ENCODE peak calls at places on chromosomes 2 and 18, in ten cellular contexts. One of them, this sample, is unnamed.

GRCh38 chr18:7035807-7036206 is 81.8 kb downstream of the LAMA1 start:
- DNase-seq in esophagus muscularis mucosa: no peak
- DNase-seq in A549: no peak
- DNase-seq in HepG2: no peak
- DNase-seq in stomach: no peak
- DNase-seq in tibial nerve: no peak
- DNase-seq in sigmoid colon: no peak
- DNase-seq in upper lobe of left lung: no peak
- DNase-seq in transverse colon: no peak
- DNase-seq in suprapubic skin: no peak
- DNase-seq in this sample: no peak

GRCh38 chr2:36235877-36236276 is 119.7 kb upstream of the CRIM1 start:
- DNase-seq in esophagus muscularis mucosa: no peak
- DNase-seq in A549: no peak
- DNase-seq in HepG2: no peak
- DNase-seq in stomach: no peak
- DNase-seq in tibial nerve: no peak
- DNase-seq in sigmoid colon: no peak
- DNase-seq in upper lobe of left lung: no peak
- DNase-seq in transverse colon: no peak
- DNase-seq in suprapubic skin: no peak
- DNase-seq in this sample: no peak

GRCh38 chr2:85728883-85729824 is 24.6 kb upstream of the ATOH8 start:
- DNase-seq in esophagus muscularis mucosa: peak
- DNase-seq in A549: peak
- DNase-seq in HepG2: peak
- DNase-seq in stomach: peak
- DNase-seq in tibial nerve: peak
- DNase-seq in sigmoid colon: peak
- DNase-seq in upper lobe of left lung: peak
- DNase-seq in transverse colon: peak
- DNase-seq in suprapubic skin: peak
- DNase-seq in this sample: peak

GRCh38 chr2:230660294-230661060 is 52.2 kb upstream of the CAB39 start:
- DNase-seq in esophagus muscularis mucosa: no peak
- DNase-seq in A549: no peak
- DNase-seq in HepG2: peak
- DNase-seq in stomach: peak
- DNase-seq in tibial nerve: peak
- DNase-seq in sigmoid colon: peak
- DNase-seq in upper lobe of left lung: no peak
- DNase-seq in transverse colon: peak
- DNase-seq in suprapubic skin: no peak
- DNase-seq in this sample: no peak

GRCh38 chr2:48240912-48241311 is 289.0 kb upstream of the STON1 start:
- DNase-seq in esophagus muscularis mucosa: no peak
- DNase-seq in A549: no peak
- DNase-seq in HepG2: no peak
- DNase-seq in stomach: no peak
- DNase-seq in tibial nerve: no peak
- DNase-seq in sigmoid colon: no peak
- DNase-seq in upper lobe of left lung: no peak
- DNase-seq in transverse colon: no peak
- DNase-seq in suprapubic skin: no peak
- DNase-seq in this sample: no peak

GRCh38 chr18:4403836-4404235 is 51.3 kb downstream of the DLGAP1 start:
- DNase-seq in esophagus muscularis mucosa: no peak
- DNase-seq in A549: no peak
- DNase-seq in HepG2: no peak
- DNase-seq in stomach: no peak
- DNase-seq in tibial nerve: no peak
- DNase-seq in sigmoid colon: no peak
- DNase-seq in upper lobe of left lung: no peak
- DNase-seq in transverse colon: no peak
- DNase-seq in suprapubic skin: no peak
- DNase-seq in this sample: no peak

GRCh38 chr18:55839350-55839749 is 251.4 kb upstream of the TCF4 start:
- DNase-seq in esophagus muscularis mucosa: no peak
- DNase-seq in A549: no peak
- DNase-seq in HepG2: no peak
- DNase-seq in stomach: no peak
- DNase-seq in tibial nerve: no peak
- DNase-seq in sigmoid colon: no peak
- DNase-seq in upper lobe of left lung: no peak
- DNase-seq in transverse colon: no peak
- DNase-seq in suprapubic skin: no peak
- DNase-seq in this sample: no peak

GRCh38 chr18:272650-273049 is 4.8 kb upstream of the THOC1 start:
- DNase-seq in esophagus muscularis mucosa: no peak
- DNase-seq in A549: no peak
- DNase-seq in HepG2: no peak
- DNase-seq in stomach: no peak
- DNase-seq in tibial nerve: no peak
- DNase-seq in sigmoid colon: no peak
- DNase-seq in upper lobe of left lung: no peak
- DNase-seq in transverse colon: no peak
- DNase-seq in suprapubic skin: no peak
- DNase-seq in this sample: no peak

GRCh38 chr2:190701586-190701985 is 52.7 kb downstream of the NAB1 start:
- DNase-seq in esophagus muscularis mucosa: no peak
- DNase-seq in A549: no peak
- DNase-seq in HepG2: no peak
- DNase-seq in stomach: no peak
- DNase-seq in tibial nerve: no peak
- DNase-seq in sigmoid colon: no peak
- DNase-seq in upper lobe of left lung: no peak
- DNase-seq in transverse colon: no peak
- DNase-seq in suprapubic skin: no peak
- DNase-seq in this sample: no peak

GRCh38 chr2:190711069-190711468 is 62.2 kb downstream of the NAB1 start:
- DNase-seq in esophagus muscularis mucosa: no peak
- DNase-seq in A549: no peak
- DNase-seq in HepG2: no peak
- DNase-seq in stomach: no peak
- DNase-seq in tibial nerve: no peak
- DNase-seq in sigmoid colon: no peak
- DNase-seq in upper lobe of left lung: no peak
- DNase-seq in transverse colon: no peak
- DNase-seq in suprapubic skin: no peak
- DNase-seq in this sample: no peak

GRCh38 chr2:190707726-190708125 is 58.8 kb downstream of the NAB1 start:
- DNase-seq in esophagus muscularis mucosa: no peak
- DNase-seq in A549: no peak
- DNase-seq in HepG2: no peak
- DNase-seq in stomach: no peak
- DNase-seq in tibial nerve: no peak
- DNase-seq in sigmoid colon: no peak
- DNase-seq in upper lobe of left lung: no peak
- DNase-seq in transverse colon: no peak
- DNase-seq in suprapubic skin: no peak
- DNase-seq in this sample: no peak

DNA sequence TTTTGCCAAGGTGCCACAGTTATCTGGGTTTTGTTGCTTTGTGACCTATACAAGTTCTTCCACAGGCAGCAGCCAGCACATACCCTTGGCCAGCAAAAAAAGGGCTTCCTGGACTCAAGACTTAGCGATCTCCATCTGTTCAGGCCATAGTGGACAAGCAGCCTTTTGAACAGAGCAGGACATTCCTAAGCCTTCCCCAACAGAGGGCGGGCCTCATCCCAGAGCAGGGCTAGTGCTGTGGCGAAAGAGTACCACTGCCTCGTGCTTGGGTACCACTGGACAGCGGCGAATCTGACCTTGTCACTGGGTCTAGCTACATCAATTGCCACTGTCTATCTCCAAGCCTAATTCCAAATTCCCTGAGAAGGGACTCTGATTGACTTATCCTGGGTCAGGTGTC is 56.4 kb downstream of the NAB1 start:
- DNase-seq in esophagus muscularis mucosa: no peak
- DNase-seq in A549: no peak
- DNase-seq in HepG2: no peak
- DNase-seq in stomach: no peak
- DNase-seq in tibial nerve: no peak
- DNase-seq in sigmoid colon: no peak
- DNase-seq in upper lobe of left lung: no peak
- DNase-seq in transverse colon: no peak
- DNase-seq in suprapubic skin: no peak
- DNase-seq in this sample: no peak
- TF ChIP-seq EP300 in esophagus muscularis mucosa: no peak
- TF ChIP-seq EP300 in A549: no peak
- TF ChIP-seq EP300 in HepG2: no peak
- TF ChIP-seq EP300 in stomach: no peak
- TF ChIP-seq EP300 in tibial nerve: no peak
- TF ChIP-seq EP300 in sigmoid colon: no peak
- TF ChIP-seq EP300 in upper lobe of left lung: no peak
- TF ChIP-seq EP300 in transverse colon: no peak
- TF ChIP-seq EP300 in suprapubic skin: no peak
- TF ChIP-seq EP300 in this sample: no peak

GRCh38 chr18:63152791-63153190 is 166.8 kb downstream of the BCL2 start:
- DNase-seq in esophagus muscularis mucosa: no peak
- DNase-seq in A549: no peak
- DNase-seq in HepG2: no peak
- DNase-seq in stomach: no peak
- DNase-seq in tibial nerve: no peak
- DNase-seq in sigmoid colon: no peak
- DNase-seq in upper lobe of left lung: no peak
- DNase-seq in transverse colon: no peak
- DNase-seq in suprapubic skin: no peak
- DNase-seq in this sample: no peak

GRCh38 chr18:63152096-63152495 is 167.5 kb downstream of the BCL2 start:
- DNase-seq in esophagus muscularis mucosa: no peak
- DNase-seq in A549: no peak
- DNase-seq in HepG2: no peak
- DNase-seq in stomach: no peak
- DNase-seq in tibial nerve: no peak
- DNase-seq in sigmoid colon: no peak
- DNase-seq in upper lobe of left lung: no peak
- DNase-seq in transverse colon: no peak
- DNase-seq in suprapubic skin: no peak
- DNase-seq in this sample: no peak

GRCh38 chr18:63150326-63150725 is 169.2 kb downstream of the BCL2 start:
- DNase-seq in esophagus muscularis mucosa: no peak
- DNase-seq in A549: no peak
- DNase-seq in HepG2: no peak
- DNase-seq in stomach: no peak
- DNase-seq in tibial nerve: no peak
- DNase-seq in sigmoid colon: no peak
- DNase-seq in upper lobe of left lung: no peak
- DNase-seq in transverse colon: no peak
- DNase-seq in suprapubic skin: no peak
- DNase-seq in this sample: no peak

GRCh38 chr18:63149200-63149587 is 170.4 kb downstream of the BCL2 start:
- DNase-seq in esophagus muscularis mucosa: no peak
- DNase-seq in A549: no peak
- DNase-seq in HepG2: no peak
- DNase-seq in stomach: no peak
- DNase-seq in tibial nerve: no peak
- DNase-seq in sigmoid colon: no peak
- DNase-seq in upper lobe of left lung: peak
- DNase-seq in transverse colon: no peak
- DNase-seq in suprapubic skin: no peak
- DNase-seq in this sample: no peak

DNA sequence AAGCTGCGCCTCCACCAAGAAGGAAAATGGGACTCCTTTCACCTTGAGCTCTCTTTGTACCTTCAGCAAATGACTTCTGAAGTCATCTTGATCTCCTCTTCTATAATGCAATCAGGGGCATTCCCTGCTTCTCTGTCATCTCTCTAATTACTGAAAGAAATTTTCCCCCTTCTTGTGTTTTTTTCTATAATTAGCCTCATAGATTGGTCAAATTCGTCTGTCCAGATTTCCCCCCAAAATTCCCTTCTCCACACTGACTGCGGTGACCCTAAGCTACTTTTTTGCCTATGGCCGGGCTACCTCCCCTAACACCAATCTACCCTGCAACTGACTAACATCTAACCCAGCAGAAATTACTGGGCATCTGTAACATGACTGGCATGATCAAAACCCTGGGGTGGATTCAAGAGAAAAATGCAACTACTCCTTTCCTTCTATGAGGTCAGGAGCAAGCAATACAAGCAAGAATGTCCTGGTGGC is 168.6 kb downstream of the BCL2 start:
- DNase-seq in esophagus muscularis mucosa: no peak
- DNase-seq in A549: no peak
- DNase-seq in HepG2: no peak
- DNase-seq in stomach: no peak
- DNase-seq in tibial nerve: no peak
- DNase-seq in sigmoid colon: no peak
- DNase-seq in upper lobe of left lung: no peak
- DNase-seq in transverse colon: no peak
- DNase-seq in suprapubic skin: no peak
- DNase-seq in this sample: no peak
- TF ChIP-seq POLR2A in esophagus muscularis mucosa: no peak
- TF ChIP-seq POLR2A in A549: no peak
- TF ChIP-seq POLR2A in HepG2: no peak
- TF ChIP-seq POLR2A in stomach: no peak
- TF ChIP-seq POLR2A in tibial nerve: no peak
- TF ChIP-seq POLR2A in sigmoid colon: no peak
- TF ChIP-seq POLR2A in upper lobe of left lung: no peak
- TF ChIP-seq POLR2A in transverse colon: no peak
- TF ChIP-seq POLR2A in suprapubic skin: no peak
- TF ChIP-seq POLR2A in this sample: no peak

GRCh38 chr2:237227190-237227988 is 141.7 kb downstream of the COPS8 start:
- DNase-seq in esophagus muscularis mucosa: no peak
- DNase-seq in A549: peak
- DNase-seq in HepG2: no peak
- DNase-seq in stomach: no peak
- DNase-seq in tibial nerve: no peak
- DNase-seq in sigmoid colon: no peak
- DNase-seq in upper lobe of left lung: no peak
- DNase-seq in transverse colon: no peak
- DNase-seq in suprapubic skin: no peak
- DNase-seq in this sample: no peak

GRCh38 chr2:237222178-237222577 is 136.5 kb downstream of the COPS8 start:
- DNase-seq in esophagus muscularis mucosa: no peak
- DNase-seq in A549: no peak
- DNase-seq in HepG2: no peak
- DNase-seq in stomach: no peak
- DNase-seq in tibial nerve: no peak
- DNase-seq in sigmoid colon: no peak
- DNase-seq in upper lobe of left lung: no peak
- DNase-seq in transverse colon: no peak
- DNase-seq in suprapubic skin: no peak
- DNase-seq in this sample: no peak

GRCh38 chr2:237221443-237221842 is 135.8 kb downstream of the COPS8 start:
- DNase-seq in esophagus muscularis mucosa: no peak
- DNase-seq in A549: no peak
- DNase-seq in HepG2: no peak
- DNase-seq in stomach: no peak
- DNase-seq in tibial nerve: no peak
- DNase-seq in sigmoid colon: no peak
- DNase-seq in upper lobe of left lung: no peak
- DNase-seq in transverse colon: no peak
- DNase-seq in suprapubic skin: no peak
- DNase-seq in this sample: no peak

GRCh38 chr2:237222683-237223082 is 137.0 kb downstream of the COPS8 start:
- DNase-seq in esophagus muscularis mucosa: no peak
- DNase-seq in A549: no peak
- DNase-seq in HepG2: no peak
- DNase-seq in stomach: no peak
- DNase-seq in tibial nerve: no peak
- DNase-seq in sigmoid colon: no peak
- DNase-seq in upper lobe of left lung: no peak
- DNase-seq in transverse colon: no peak
- DNase-seq in suprapubic skin: no peak
- DNase-seq in this sample: no peak

GRCh38 chr2:237223208-237223861 is 137.6 kb downstream of the COPS8 start:
- DNase-seq in esophagus muscularis mucosa: no peak
- DNase-seq in A549: peak
- DNase-seq in HepG2: no peak
- DNase-seq in stomach: no peak
- DNase-seq in tibial nerve: peak
- DNase-seq in sigmoid colon: no peak
- DNase-seq in upper lobe of left lung: no peak
- DNase-seq in transverse colon: no peak
- DNase-seq in suprapubic skin: no peak
- DNase-seq in this sample: peak
- TF ChIP-seq EP300 in esophagus muscularis mucosa: no peak
- TF ChIP-seq EP300 in A549: no peak
- TF ChIP-seq EP300 in HepG2: no peak
- TF ChIP-seq EP300 in stomach: no peak
- TF ChIP-seq EP300 in tibial nerve: peak
- TF ChIP-seq EP300 in sigmoid colon: no peak
- TF ChIP-seq EP300 in upper lobe of left lung: no peak
- TF ChIP-seq EP300 in transverse colon: no peak
- TF ChIP-seq EP300 in suprapubic skin: no peak
- TF ChIP-seq EP300 in this sample: no peak

DNA sequence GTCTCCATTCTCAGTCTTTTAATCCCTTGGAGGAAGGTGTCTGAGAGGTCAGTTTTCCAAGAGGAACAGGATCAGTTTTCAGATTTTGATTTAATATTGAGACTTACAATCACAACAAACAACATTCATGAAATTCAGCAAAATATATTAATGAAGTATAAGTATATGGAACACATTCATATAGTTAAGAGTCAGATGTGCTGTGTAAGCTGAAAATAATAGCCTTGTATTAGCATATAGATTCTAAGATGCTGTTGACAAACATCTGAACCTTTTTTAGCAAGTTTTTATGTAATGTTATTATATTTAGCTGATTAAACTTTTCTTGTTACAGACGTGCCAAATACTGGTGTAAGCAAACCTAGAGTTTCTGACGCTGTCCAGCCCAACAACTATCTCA is 163.9 kb downstream of the PKP4 start:
- DNase-seq in esophagus muscularis mucosa: no peak
- DNase-seq in A549: no peak
- DNase-seq in HepG2: no peak
- DNase-seq in stomach: no peak
- DNase-seq in tibial nerve: no peak
- DNase-seq in sigmoid colon: no peak
- DNase-seq in upper lobe of left lung: no peak
- DNase-seq in transverse colon: no peak
- DNase-seq in suprapubic skin: no peak
- DNase-seq in this sample: no peak
- TF ChIP-seq POLR2A in esophagus muscularis mucosa: no peak
- TF ChIP-seq POLR2A in A549: no peak
- TF ChIP-seq POLR2A in HepG2: no peak
- TF ChIP-seq POLR2A in stomach: no peak
- TF ChIP-seq POLR2A in tibial nerve: no peak
- TF ChIP-seq POLR2A in sigmoid colon: no peak
- TF ChIP-seq POLR2A in upper lobe of left lung: no peak
- TF ChIP-seq POLR2A in transverse colon: no peak
- TF ChIP-seq POLR2A in suprapubic skin: no peak
- TF ChIP-seq POLR2A in this sample: no peak

This sample was measured in ovary.